ENCODE peak calls at places on chromosomes 2 and 18, in ten cellular contexts. T is T-helper 9 cell, G is GM12891, X is HL-60, S is HCEC 1CT, N is ovary, Q is AG08396, W is DMS153, J is amniotic stem cell, C is fibroblast of mammary gland. L is an unnamed sample.

GRCh38 chr2:71299507-71299906 is 32.1 kb upstream of the ZNF638 start:
- DNase-seq in W (no peak), X (no peak), C (peak), S (peak), T (no peak), N (no peak), G (peak), J (peak), Q (peak), L (no peak)

GRCh38 chr2:11583840-11584529 is 50.1 kb downstream of the GREB1 start:
- DNase-seq in G (peak), X (peak), T (peak), J (peak), S (peak), W (peak), C (peak), N (peak), Q (peak), L (peak)

GRCh38 chr2:223654384-223654915 is 52.3 kb upstream of the SCG2 start:
- DNase-seq in X (no peak), G (no peak), W (no peak), J (no peak), T (no peak), C (peak), Q (no peak), S (no peak), N (no peak), L (no peak)

GRCh38 chr2:96642564-96643350 is at the start of gene FER1L5:
- DNase-seq in X (no peak), N (peak), J (no peak), C (peak), Q (peak), G (no peak), T (no peak), S (peak), W (peak), L (no peak)

GRCh38 chr2:32910883-32911598 is 35.7 kb upstream of the LTBP1 start:
- DNase-seq in T (no peak), J (no peak), W (no peak), X (no peak), C (no peak), S (no peak), G (no peak), N (no peak), Q (no peak), L (no peak)

GRCh38 chr2:46489430-46489829 is 10.1 kb downstream of the TMEM247 start:
- DNase-seq in C (no peak), N (no peak), T (no peak), G (no peak), Q (no peak), W (no peak), X (no peak), J (no peak), S (no peak), L (peak)

GRCh38 chr2:32947076-32947483 is 327 bp downstream of the LTBP1 start:
- DNase-seq in J (no peak), X (no peak), S (no peak), C (no peak), W (no peak), N (no peak), G (peak), T (no peak), Q (peak), L (no peak)

GRCh38 chr2:238562446-238562845 is 135.7 kb downstream of the ASB1 start:
- DNase-seq in X (no peak), G (no peak), T (no peak), W (no peak), C (no peak), N (no peak), Q (no peak), J (no peak), S (no peak), L (no peak)

GRCh38 chr2:131552886-131553285 is 25.2 kb downstream of the CCDC74A start:
- DNase-seq in S (no peak), G (no peak), J (no peak), C (no peak), T (no peak), Q (no peak), W (no peak), N (no peak), X (no peak), L (no peak)

GRCh38 chr2:130837811-130838565 is 1.3 kb downstream of the ARHGEF4 start:
- DNase-seq in S (no peak), C (no peak), Q (no peak), G (no peak), W (no peak), J (no peak), X (no peak), T (no peak), N (no peak), L (no peak)

GRCh38 chr18:79554945-79555645 is 124.5 kb upstream of the CTDP1 start:
- DNase-seq in X (no peak), G (no peak), C (no peak), W (no peak), N (no peak), Q (no peak), S (no peak), J (no peak), T (no peak), L (no peak)

GRCh38 chr2:67346718-67347407 is 50.3 kb upstream of the ETAA1 start:
- DNase-seq in T (no peak), N (no peak), Q (peak), G (no peak), W (no peak), J (no peak), S (peak), C (peak), X (no peak), L (no peak)

GRCh38 chr2:126736133-126736874 is 80.3 kb downstream of the GYPC start:
- DNase-seq in T (no peak), W (no peak), S (no peak), G (no peak), C (no peak), Q (no peak), J (no peak), X (peak), N (no peak), L (no peak)

GRCh38 chr2:191637182-191638078 is 40.5 kb upstream of the NABP1 start:
- DNase-seq in J (no peak), Q (no peak), C (peak), X (no peak), W (peak), T (no peak), S (peak), G (no peak), N (no peak), L (no peak)

GRCh38 chr2:142989276-142990204 is 112.1 kb downstream of the KYNU start:
- DNase-seq in Q (peak), S (peak), X (no peak), J (peak), T (no peak), G (no peak), W (peak), C (peak), N (no peak), L (no peak)

L was measured in amygdala.